ENCODE peak calls at places on chromosomes 1 and 21, in ten cellular contexts. R is A549, N is astrocyte of the spinal cord, W is kidney, K is PC-9, A is retinal pigment epithelial cell, F is endothelial cell of umbilical vein, I is PC-3, T is fibroblast of mammary gland, D is fibroblast of pulmonary artery. S is an unnamed sample.

GRCh38 chr1:180094705-180095280 is 59.9 kb upstream of the QSOX1 start:
- DNase-seq in D (no peak), N (no peak), T (no peak), I (no peak), A (no peak), K (no peak), R (no peak), W (no peak), F (no peak), S (no peak)

GRCh38 chr1:160628799-160629263 is 18.0 kb downstream of the SLAMF1 start:
- DNase-seq in I (no peak), F (no peak), K (no peak), A (no peak), N (no peak), D (no peak), W (no peak), R (no peak), T (no peak), S (no peak)

GRCh38 chr1:153610334-153611023 is 2.5 kb downstream of the S100A16 start:
- DNase-seq in W (peak), I (peak), D (no peak), R (no peak), T (peak), K (peak), A (no peak), N (peak), F (peak), S (no peak)

GRCh38 chr1:230127105-230128054 is 60.3 kb downstream of the GALNT2 start:
- DNase-seq in I (no peak), R (no peak), T (no peak), N (no peak), D (no peak), F (no peak), K (no peak), A (no peak), W (no peak), S (no peak)

GRCh38 chr21:42147386-42148020 is 71.4 kb upstream of the ABCG1 start:
- DNase-seq in A (no peak), D (no peak), W (peak), K (no peak), F (no peak), I (no peak), N (no peak), T (no peak), R (no peak), S (no peak)

GRCh38 chr1:64826991-64827390 is 82.1 kb downstream of the RAVER2 start:
- DNase-seq in T (peak), R (no peak), W (no peak), I (no peak), N (no peak), D (no peak), F (no peak), A (no peak), K (no peak), S (no peak)

GRCh38 chr1:70405780-70406416 is 5.2 kb upstream of the CTH start:
- DNase-seq in I (no peak), W (no peak), N (no peak), D (no peak), K (no peak), A (no peak), F (no peak), R (no peak), T (no peak), S (no peak)

GRCh38 chr1:6088956-6089355 is 43.3 kb downstream of the KCNAB2 start:
- DNase-seq in I (no peak), K (no peak), T (no peak), N (no peak), D (no peak), F (no peak), A (no peak), W (no peak), R (no peak), S (no peak)

GRCh38 chr1:28056129-28056925 is 32.1 kb downstream of the EYA3 start:
- DNase-seq in A (no peak), I (no peak), N (no peak), D (no peak), R (no peak), T (no peak), W (no peak), K (no peak), F (no peak), S (no peak)

GRCh38 chr1:116330342-116330652 is 42.7 kb upstream of the ATP1A1 start:
- DNase-seq in F (no peak), N (no peak), D (no peak), I (peak), A (no peak), K (no peak), T (no peak), W (peak), R (no peak), S (no peak)

GRCh38 chr1:178938959-178939317 is 68.1 kb upstream of the ANGPTL1 start:
- DNase-seq in T (peak), W (peak), R (no peak), I (no peak), N (peak), D (peak), K (no peak), A (no peak), F (no peak), S (peak)

GRCh38 chr1:212485895-212486590 is 53.3 kb downstream of the NENF start:
- DNase-seq in K (peak), R (peak), N (peak), F (peak), W (peak), D (peak), A (peak), T (peak), I (peak), S (peak)

GRCh38 chr1:12657060-12657866 is 13.4 kb downstream of the AADACL4 start:
- DNase-seq in N (no peak), R (no peak), T (no peak), K (no peak), D (no peak), W (no peak), A (no peak), I (no peak), F (no peak), S (no peak)

GRCh38 chr1:4557949-4558348 is 96.5 kb upstream of the AJAP1 start:
- DNase-seq in A (no peak), R (no peak), I (no peak), W (no peak), K (no peak), N (no peak), T (no peak), D (no peak), F (no peak), S (no peak)

GRCh38 chr1:41639332-41639936 is 155.0 kb upstream of the EDN2 start:
- DNase-seq in I (no peak), D (peak), K (no peak), N (peak), W (no peak), F (no peak), T (peak), R (no peak), A (peak), S (peak)

GRCh38 chr1:12057940-12058687 is 5.0 kb upstream of the TNFRSF8 start:
- DNase-seq in D (no peak), R (no peak), K (no peak), F (no peak), N (no peak), W (no peak), A (no peak), I (no peak), T (no peak), S (no peak)

GRCh38 chr1:30058966-30059365 is 664.4 kb downstream of the MATN1 start:
- DNase-seq in K (peak), W (no peak), D (peak), A (no peak), F (no peak), T (peak), R (peak), N (peak), I (peak), S (peak)

GRCh38 chr1:228998179-228998578 is 262.9 kb downstream of the RHOU start:
- DNase-seq in A (no peak), I (no peak), R (no peak), N (no peak), F (no peak), T (peak), W (no peak), K (no peak), D (no peak), S (no peak)

GRCh38 chr1:90781429-90782020 is 64.4 kb upstream of the BARHL2 start:
- DNase-seq in F (no peak), A (no peak), D (no peak), N (no peak), T (no peak), K (no peak), W (no peak), R (no peak), I (no peak), S (no peak)

GRCh38 chr1:205652984-205653383 is 21.2 kb upstream of the ELK4 start:
- DNase-seq in K (no peak), I (peak), T (no peak), D (no peak), R (no peak), A (no peak), W (no peak), F (no peak), N (no peak), S (no peak)

GRCh38 chr1:212179394-212180076 is 105.7 kb upstream of the PPP2R5A start:
- DNase-seq in D (peak), W (no peak), A (peak), I (peak), R (peak), K (peak), F (no peak), N (peak), T (peak), S (peak)

DNA sequence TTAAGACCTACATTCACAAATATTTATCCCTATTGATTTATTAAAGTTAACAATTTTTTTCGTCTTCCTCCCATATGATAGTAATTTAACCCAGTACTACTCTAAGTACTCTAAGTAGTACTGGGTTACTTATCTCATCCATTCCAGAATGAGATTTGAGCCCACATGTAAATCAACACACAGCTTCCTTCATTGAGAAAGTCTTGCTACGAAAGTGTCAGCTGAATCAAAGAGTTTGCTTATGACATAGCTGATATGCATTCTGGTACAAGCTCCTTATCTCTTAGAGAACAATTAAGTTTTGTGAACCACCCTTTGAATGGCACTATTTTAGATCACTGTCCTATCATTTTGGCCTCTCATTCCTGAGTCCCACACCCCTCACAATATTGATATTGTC is 2.5 kb upstream of the SLC44A3 start:
- DNase-seq in T (no peak), K (no peak), R (no peak), A (no peak), W (no peak), F (no peak), D (no peak), N (no peak), I (no peak), S (no peak)
- H3K4me3 ChIP-seq in T (no peak), K (no peak), R (no peak), A (no peak), W (no peak), F (no peak), D (no peak), N (no peak), I (no peak), S (no peak)

DNA sequence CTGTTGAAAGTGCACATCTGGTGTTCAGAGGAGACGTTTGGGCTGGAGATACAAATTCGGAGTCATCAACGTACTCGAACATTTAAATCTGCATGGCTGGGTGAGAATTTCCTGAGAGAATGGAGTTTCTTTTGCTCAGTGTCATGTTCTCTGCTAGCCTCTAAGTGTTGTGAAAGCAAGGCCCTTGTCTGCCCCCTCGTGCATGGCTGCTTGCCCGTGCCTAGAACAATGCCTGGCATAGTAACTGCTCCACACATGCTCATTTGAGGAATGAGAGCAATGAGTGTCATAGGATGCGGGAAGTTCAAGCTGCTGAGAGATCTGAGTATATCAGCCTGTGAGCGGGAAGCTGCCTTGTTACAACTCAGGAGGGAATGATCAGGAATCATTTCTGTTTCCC is 171.1 kb upstream of the CSF3R start:
- DNase-seq in N (no peak), K (peak), I (peak), F (no peak), T (peak), R (no peak), W (no peak), D (peak), A (no peak), S (peak)
- TF ChIP-seq CTCF in N (no peak), K (no peak), I (no peak), F (no peak), T (no peak), R (no peak), W (no peak), D (peak), A (no peak), S (no peak)

DNA sequence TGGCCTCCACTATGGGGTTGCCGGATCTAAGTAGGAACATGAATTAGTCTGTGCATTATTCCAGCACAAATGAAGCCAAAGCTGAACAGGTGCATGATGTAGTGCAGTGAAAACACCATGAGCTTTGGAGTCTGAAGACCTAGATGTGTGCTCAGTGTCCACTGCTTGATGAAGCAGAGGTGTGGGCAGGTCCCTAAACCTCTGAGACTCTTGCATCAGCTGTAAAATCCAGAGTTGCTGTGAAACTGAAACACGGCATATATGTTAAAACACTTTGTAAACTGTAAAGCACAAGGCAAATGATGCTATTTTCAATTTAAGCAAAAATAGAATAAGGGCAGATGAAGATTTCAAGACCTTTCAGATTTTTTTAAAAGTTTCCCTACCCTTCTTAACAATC is 221.6 kb downstream of the NTNG1 start:
- DNase-seq in F (no peak), D (no peak), W (no peak), K (no peak), T (no peak), N (no peak), A (no peak), I (no peak), R (no peak), S (no peak)
- H3K4me3 ChIP-seq in F (no peak), D (no peak), W (no peak), K (no peak), T (no peak), N (no peak), A (no peak), I (no peak), R (no peak), S (no peak)

DNA sequence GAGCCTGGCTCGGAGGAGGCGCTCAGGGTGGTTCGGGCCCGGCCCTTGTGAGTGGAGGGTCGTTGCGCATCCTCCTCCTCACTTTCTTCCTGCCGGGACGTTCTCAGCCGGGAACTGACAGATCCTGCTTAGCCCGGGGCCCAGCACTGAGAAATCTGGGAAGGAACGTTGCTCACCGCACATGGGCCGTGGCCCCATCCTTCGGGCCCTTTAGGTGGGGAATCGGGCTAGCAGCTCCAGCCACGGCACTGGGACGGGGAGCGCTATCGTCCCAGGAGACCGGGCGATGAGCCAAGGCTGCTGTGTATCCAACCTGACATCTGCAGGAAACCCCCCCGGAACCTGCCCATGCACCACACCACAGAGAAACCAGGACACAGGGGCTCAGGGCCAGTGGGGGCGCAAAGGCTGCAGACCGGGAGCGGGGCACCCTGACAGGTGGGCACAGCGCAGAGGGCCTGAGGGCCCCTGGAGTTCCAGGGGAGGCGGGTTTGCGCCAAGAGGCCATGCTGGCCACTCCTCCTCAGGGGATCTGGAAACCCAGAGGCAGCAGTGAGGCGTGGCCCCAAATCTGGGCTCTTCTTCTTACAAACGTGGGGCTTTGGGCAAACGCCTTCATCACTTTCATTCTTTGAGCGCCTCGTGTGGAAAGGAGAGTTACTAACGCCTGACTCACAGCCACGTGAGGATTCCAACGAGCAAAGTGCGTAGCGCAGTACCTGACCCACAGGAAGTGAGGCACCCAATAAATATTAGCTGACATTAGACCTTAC is at the start of gene SH2D5:
- DNase-seq in R (peak), I (peak), F (peak), A (peak), K (peak), W (peak), D (peak), N (peak), T (peak), S (peak)
- TF ChIP-seq CTCF in R (peak), I (peak), F (peak), A (peak), K (no peak), W (peak), D (peak), N (peak), T (peak), S (peak)

GRCh38 chr1:198925575-198925974 is 286.7 kb downstream of the PTPRC start:
- DNase-seq in N (no peak), R (no peak), A (no peak), K (no peak), D (no peak), W (no peak), T (no peak), I (no peak), F (no peak), S (no peak)
- H3K4me3 ChIP-seq in N (no peak), R (no peak), A (no peak), K (no peak), D (no peak), W (no peak), T (no peak), I (no peak), F (no peak), S (no peak)

GRCh38 chr1:2885001-2885400 is 83.5 kb upstream of the TTC34 start:
- DNase-seq in K (no peak), N (no peak), W (no peak), I (no peak), A (no peak), D (no peak), T (no peak), R (no peak), F (no peak), S (no peak)

GRCh38 chr1:2881556-2881955 is 80.1 kb upstream of the TTC34 start:
- DNase-seq in N (no peak), D (no peak), K (no peak), T (no peak), W (no peak), R (no peak), F (no peak), A (no peak), I (no peak), S (no peak)

GRCh38 chr1:2880812-2881295 is 79.4 kb upstream of the TTC34 start:
- DNase-seq in W (no peak), I (no peak), T (no peak), R (no peak), N (no peak), D (no peak), F (no peak), K (no peak), A (no peak), S (no peak)

GRCh38 chr1:2880086-2880485 is 78.6 kb upstream of the TTC34 start:
- DNase-seq in R (no peak), I (no peak), K (no peak), A (no peak), T (no peak), N (no peak), W (no peak), D (no peak), F (no peak), S (no peak)

DNA sequence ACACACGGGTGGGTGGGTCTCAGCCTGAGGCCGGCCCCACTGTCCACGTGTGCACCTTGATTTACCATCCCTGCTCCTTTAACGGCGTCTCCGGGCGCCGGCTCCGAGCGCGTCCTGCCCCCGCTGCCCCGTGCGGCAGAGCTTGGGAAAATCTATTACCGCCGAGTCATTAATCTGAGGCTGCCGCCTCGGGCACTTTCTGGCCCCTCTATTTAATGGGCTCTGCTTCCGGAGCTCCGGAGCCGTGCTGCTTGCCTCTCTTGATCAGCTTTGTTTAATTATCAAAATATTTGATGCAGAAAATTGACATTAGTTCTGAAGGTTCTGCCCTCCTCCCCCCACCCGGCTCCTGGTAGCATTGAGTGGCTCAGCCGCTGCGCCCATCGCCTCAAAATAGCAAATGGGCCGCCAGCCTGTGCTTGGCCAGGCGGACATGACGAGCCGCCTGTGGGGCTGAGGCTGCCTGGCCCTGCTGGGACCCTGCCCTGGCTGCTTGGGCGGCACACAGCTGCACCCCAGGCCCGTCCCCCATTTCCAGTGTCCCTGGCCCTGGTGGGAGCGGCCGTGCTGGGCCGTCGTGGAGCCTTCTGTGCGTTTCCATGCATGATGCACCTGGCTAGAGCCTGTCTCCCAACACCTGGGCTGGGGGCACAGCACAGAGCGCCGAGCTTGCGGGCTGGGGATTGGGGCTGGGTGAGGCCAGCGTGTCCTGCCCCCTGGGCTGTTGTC is 81.6 kb upstream of the TTC34 start:
- DNase-seq in D (no peak), N (no peak), W (no peak), I (no peak), T (no peak), F (no peak), K (no peak), A (no peak), R (peak), S (no peak)
- TF ChIP-seq CTCF in D (no peak), N (no peak), W (no peak), I (no peak), T (no peak), F (no peak), K (no peak), A (no peak), R (no peak), S (no peak)

GRCh38 chr1:162632234-162632666 is at the start of gene DDR2:
- DNase-seq in T (peak), W (peak), R (no peak), A (no peak), F (peak), K (no peak), I (no peak), D (peak), N (peak), S (peak)

GRCh38 chr1:162631546-162632233 is 574 bp upstream of the DDR2 start:
- DNase-seq in K (no peak), N (peak), D (peak), T (peak), F (peak), W (no peak), I (no peak), R (no peak), A (no peak), S (peak)

GRCh38 chr1:162632743-162633326 is 571 bp downstream of the DDR2 start:
- DNase-seq in N (peak), D (peak), R (no peak), I (no peak), F (peak), W (no peak), A (no peak), K (no peak), T (no peak), S (peak)

GRCh38 chr1:162635418-162635817 is 3.2 kb downstream of the DDR2 start:
- DNase-seq in D (no peak), A (no peak), F (no peak), N (no peak), W (no peak), R (no peak), T (no peak), K (no peak), I (no peak), S (no peak)

DNA sequence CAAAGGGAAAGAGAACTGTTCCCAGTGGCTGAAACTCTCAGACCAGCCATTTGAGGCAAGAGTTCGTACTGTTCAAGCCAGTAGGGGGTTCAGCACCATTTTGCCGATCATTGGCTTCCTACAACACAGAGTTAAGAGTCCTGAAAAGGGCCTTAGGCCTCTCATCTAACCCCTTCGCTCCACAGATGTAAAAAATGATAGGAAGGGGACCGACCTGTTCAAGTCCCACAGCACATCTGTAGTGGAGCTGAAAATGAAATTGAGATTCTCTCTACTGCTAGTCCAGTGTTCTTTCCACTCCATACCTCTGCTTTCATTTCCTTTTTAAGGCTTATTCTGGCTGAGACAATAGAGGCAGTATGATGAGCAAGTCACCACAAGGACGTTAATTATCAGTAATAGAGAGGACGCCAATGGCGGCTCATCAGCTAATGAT is 1.1 kb downstream of the DDR2 start:
- DNase-seq in N (peak), A (no peak), T (peak), W (no peak), I (no peak), R (no peak), K (no peak), D (peak), F (peak), S (peak)
- H3K4me3 ChIP-seq in N (peak), A (peak), T (peak), W (peak), I (no peak), R (no peak), K (no peak), D (peak), F (peak), S (peak)

S was measured in cardiac fibroblast.